ENCODE peak calls at places on chromosomes 13 and 19, in ten cellular contexts. One of them, this sample, is unnamed.

GRCh38 chr19:53864308-53864836 is 3.3 kb upstream of the MYADM start:
- DNase-seq in cardiac fibroblast: no peak
- DNase-seq in DMS79: no peak
- DNase-seq in AG04450: no peak
- DNase-seq in NCI-H510A treated with DMSO at 0.1 percent for 48 hours: no peak
- DNase-seq in GM10248: no peak
- DNase-seq in A172: no peak
- DNase-seq in activated naive CD4-positive, alpha-beta T cell treated with anti-CD3 and anti-CD28 coated beads, Interleukin-2, amount 10 ng/mL, durations not matched to agents 7 days and 5 days: no peak
- DNase-seq in lung: no peak
- DNase-seq in C1 segment of cervical spinal cord: peak
- DNase-seq in this sample: no peak

GRCh38 chr13:66222127-66222526 is 1008.0 kb downstream of the PCDH9 start:
- DNase-seq in cardiac fibroblast: no peak
- DNase-seq in DMS79: no peak
- DNase-seq in AG04450: no peak
- DNase-seq in NCI-H510A treated with DMSO at 0.1 percent for 48 hours: no peak
- DNase-seq in GM10248: no peak
- DNase-seq in A172: no peak
- DNase-seq in activated naive CD4-positive, alpha-beta T cell treated with anti-CD3 and anti-CD28 coated beads, Interleukin-2, amount 10 ng/mL, durations not matched to agents 7 days and 5 days: no peak
- DNase-seq in lung: no peak
- DNase-seq in C1 segment of cervical spinal cord: no peak
- DNase-seq in this sample: no peak

GRCh38 chr19:49368711-49369358 is 5.2 kb downstream of the DKKL1 start:
- DNase-seq in cardiac fibroblast: no peak
- DNase-seq in DMS79: no peak
- DNase-seq in AG04450: no peak
- DNase-seq in NCI-H510A treated with DMSO at 0.1 percent for 48 hours: no peak
- DNase-seq in GM10248: no peak
- DNase-seq in A172: no peak
- DNase-seq in activated naive CD4-positive, alpha-beta T cell treated with anti-CD3 and anti-CD28 coated beads, Interleukin-2, amount 10 ng/mL, durations not matched to agents 7 days and 5 days: no peak
- DNase-seq in lung: no peak
- DNase-seq in C1 segment of cervical spinal cord: no peak
- DNase-seq in this sample: no peak

GRCh38 chr19:42281175-42282035 is 12.4 kb downstream of the CIC start:
- DNase-seq in cardiac fibroblast: peak
- DNase-seq in DMS79: peak
- DNase-seq in AG04450: no peak
- DNase-seq in NCI-H510A treated with DMSO at 0.1 percent for 48 hours: peak
- DNase-seq in GM10248: no peak
- DNase-seq in A172: peak
- DNase-seq in activated naive CD4-positive, alpha-beta T cell treated with anti-CD3 and anti-CD28 coated beads, Interleukin-2, amount 10 ng/mL, durations not matched to agents 7 days and 5 days: peak
- DNase-seq in lung: peak
- DNase-seq in C1 segment of cervical spinal cord: peak
- DNase-seq in this sample: peak

GRCh38 chr19:35204799-35205732 is 23.5 kb downstream of the FAM187B start:
- DNase-seq in cardiac fibroblast: no peak
- DNase-seq in DMS79: no peak
- DNase-seq in AG04450: no peak
- DNase-seq in NCI-H510A treated with DMSO at 0.1 percent for 48 hours: no peak
- DNase-seq in GM10248: peak
- DNase-seq in A172: no peak
- DNase-seq in activated naive CD4-positive, alpha-beta T cell treated with anti-CD3 and anti-CD28 coated beads, Interleukin-2, amount 10 ng/mL, durations not matched to agents 7 days and 5 days: peak
- DNase-seq in lung: no peak
- DNase-seq in C1 segment of cervical spinal cord: no peak
- DNase-seq in this sample: no peak

GRCh38 chr19:16000024-16000687 is 51.3 kb downstream of the OR10H4 start:
- DNase-seq in cardiac fibroblast: no peak
- DNase-seq in DMS79: no peak
- DNase-seq in AG04450: no peak
- DNase-seq in NCI-H510A treated with DMSO at 0.1 percent for 48 hours: no peak
- DNase-seq in GM10248: no peak
- DNase-seq in A172: no peak
- DNase-seq in activated naive CD4-positive, alpha-beta T cell treated with anti-CD3 and anti-CD28 coated beads, Interleukin-2, amount 10 ng/mL, durations not matched to agents 7 days and 5 days: no peak
- DNase-seq in lung: no peak
- DNase-seq in C1 segment of cervical spinal cord: no peak
- DNase-seq in this sample: no peak

GRCh38 chr13:113666951-113667701 is at the start of gene GRK1:
- DNase-seq in cardiac fibroblast: no peak
- DNase-seq in DMS79: no peak
- DNase-seq in AG04450: no peak
- DNase-seq in NCI-H510A treated with DMSO at 0.1 percent for 48 hours: no peak
- DNase-seq in GM10248: no peak
- DNase-seq in A172: no peak
- DNase-seq in activated naive CD4-positive, alpha-beta T cell treated with anti-CD3 and anti-CD28 coated beads, Interleukin-2, amount 10 ng/mL, durations not matched to agents 7 days and 5 days: peak
- DNase-seq in lung: no peak
- DNase-seq in C1 segment of cervical spinal cord: no peak
- DNase-seq in this sample: no peak

GRCh38 chr13:25455146-25455545 is 83.4 kb downstream of the ATP8A2 start:
- DNase-seq in cardiac fibroblast: no peak
- DNase-seq in DMS79: peak
- DNase-seq in AG04450: no peak
- DNase-seq in NCI-H510A treated with DMSO at 0.1 percent for 48 hours: no peak
- DNase-seq in GM10248: no peak
- DNase-seq in A172: no peak
- DNase-seq in activated naive CD4-positive, alpha-beta T cell treated with anti-CD3 and anti-CD28 coated beads, Interleukin-2, amount 10 ng/mL, durations not matched to agents 7 days and 5 days: no peak
- DNase-seq in lung: peak
- DNase-seq in C1 segment of cervical spinal cord: no peak
- DNase-seq in this sample: peak

GRCh38 chr19:42965204-42965603 is 28.2 kb upstream of the PSG7 start:
- DNase-seq in cardiac fibroblast: no peak
- DNase-seq in DMS79: no peak
- DNase-seq in AG04450: peak
- DNase-seq in NCI-H510A treated with DMSO at 0.1 percent for 48 hours: no peak
- DNase-seq in GM10248: no peak
- DNase-seq in A172: peak
- DNase-seq in activated naive CD4-positive, alpha-beta T cell treated with anti-CD3 and anti-CD28 coated beads, Interleukin-2, amount 10 ng/mL, durations not matched to agents 7 days and 5 days: no peak
- DNase-seq in lung: no peak
- DNase-seq in C1 segment of cervical spinal cord: no peak
- DNase-seq in this sample: peak

GRCh38 chr13:113060557-113061270 is 44.9 kb upstream of the F7 start:
- DNase-seq in cardiac fibroblast: no peak
- DNase-seq in DMS79: no peak
- DNase-seq in AG04450: no peak
- DNase-seq in NCI-H510A treated with DMSO at 0.1 percent for 48 hours: no peak
- DNase-seq in GM10248: no peak
- DNase-seq in A172: no peak
- DNase-seq in activated naive CD4-positive, alpha-beta T cell treated with anti-CD3 and anti-CD28 coated beads, Interleukin-2, amount 10 ng/mL, durations not matched to agents 7 days and 5 days: no peak
- DNase-seq in lung: no peak
- DNase-seq in C1 segment of cervical spinal cord: no peak
- DNase-seq in this sample: no peak

GRCh38 chr13:23621316-23621645 is 51.1 kb downstream of the TNFRSF19 start:
- DNase-seq in cardiac fibroblast: peak
- DNase-seq in DMS79: no peak
- DNase-seq in AG04450: peak
- DNase-seq in NCI-H510A treated with DMSO at 0.1 percent for 48 hours: no peak
- DNase-seq in GM10248: no peak
- DNase-seq in A172: peak
- DNase-seq in activated naive CD4-positive, alpha-beta T cell treated with anti-CD3 and anti-CD28 coated beads, Interleukin-2, amount 10 ng/mL, durations not matched to agents 7 days and 5 days: no peak
- DNase-seq in lung: no peak
- DNase-seq in C1 segment of cervical spinal cord: no peak
- DNase-seq in this sample: peak

GRCh38 chr19:5603626-5604025 is 18.9 kb downstream of the SAFB2 start:
- DNase-seq in cardiac fibroblast: no peak
- DNase-seq in DMS79: no peak
- DNase-seq in AG04450: no peak
- DNase-seq in NCI-H510A treated with DMSO at 0.1 percent for 48 hours: no peak
- DNase-seq in GM10248: no peak
- DNase-seq in A172: no peak
- DNase-seq in activated naive CD4-positive, alpha-beta T cell treated with anti-CD3 and anti-CD28 coated beads, Interleukin-2, amount 10 ng/mL, durations not matched to agents 7 days and 5 days: no peak
- DNase-seq in lung: no peak
- DNase-seq in C1 segment of cervical spinal cord: no peak
- DNase-seq in this sample: no peak

GRCh38 chr19:3036119-3036794 is 7.2 kb upstream of the TLE2 start:
- DNase-seq in cardiac fibroblast: peak
- DNase-seq in DMS79: peak
- DNase-seq in AG04450: peak
- DNase-seq in NCI-H510A treated with DMSO at 0.1 percent for 48 hours: peak
- DNase-seq in GM10248: peak
- DNase-seq in A172: peak
- DNase-seq in activated naive CD4-positive, alpha-beta T cell treated with anti-CD3 and anti-CD28 coated beads, Interleukin-2, amount 10 ng/mL, durations not matched to agents 7 days and 5 days: peak
- DNase-seq in lung: peak
- DNase-seq in C1 segment of cervical spinal cord: peak
- DNase-seq in this sample: peak

GRCh38 chr19:28399187-28399586 is 813.8 kb downstream of the UQCRFS1 start:
- DNase-seq in cardiac fibroblast: no peak
- DNase-seq in DMS79: no peak
- DNase-seq in AG04450: no peak
- DNase-seq in NCI-H510A treated with DMSO at 0.1 percent for 48 hours: no peak
- DNase-seq in GM10248: no peak
- DNase-seq in A172: no peak
- DNase-seq in activated naive CD4-positive, alpha-beta T cell treated with anti-CD3 and anti-CD28 coated beads, Interleukin-2, amount 10 ng/mL, durations not matched to agents 7 days and 5 days: no peak
- DNase-seq in lung: no peak
- DNase-seq in C1 segment of cervical spinal cord: no peak
- DNase-seq in this sample: no peak

GRCh38 chr13:99442273-99442895 is 58.9 kb upstream of the TM9SF2 start:
- DNase-seq in cardiac fibroblast: peak
- DNase-seq in DMS79: peak
- DNase-seq in AG04450: no peak
- DNase-seq in NCI-H510A treated with DMSO at 0.1 percent for 48 hours: peak
- DNase-seq in GM10248: peak
- DNase-seq in A172: peak
- DNase-seq in activated naive CD4-positive, alpha-beta T cell treated with anti-CD3 and anti-CD28 coated beads, Interleukin-2, amount 10 ng/mL, durations not matched to agents 7 days and 5 days: peak
- DNase-seq in lung: no peak
- DNase-seq in C1 segment of cervical spinal cord: no peak
- DNase-seq in this sample: peak